ENCODE peak calls at places on chromosomes 11 and 22, in ten cellular contexts. E, F, N, T, J, U, D, Q, R and P are unnamed samples.

GRCh38 chr11:77617892-77618291 is 19.7 kb downstream of the CLNS1A start:
- DNase-seq in E (no peak), F (no peak), N (no peak), T (no peak), J (no peak), U (peak; percentile 42), D (no peak), Q (no peak), R (no peak), P (no peak)

GRCh38 chr11:104830080-104830479 is 68.2 kb downstream of the CASP12 start:
- DNase-seq in E (no peak), F (peak; percentile 69), N (no peak), T (no peak), J (peak; percentile 56), U (peak; percentile 74), D (no peak), Q (no peak), R (no peak), P (no peak)

GRCh38 chr11:13073119-13073981 is 64.2 kb downstream of the RASSF10 start:
- DNase-seq in E (no peak), F (peak; percentile 47), N (no peak), T (no peak), J (peak; percentile 80), U (peak; percentile 87), D (no peak), Q (no peak), R (no peak), P (no peak)

GRCh38 chr22:23408321-23408720 is 171.8 kb downstream of the IGLL1 start:
- DNase-seq in E (no peak), F (no peak), N (no peak), T (no peak), J (no peak), U (no peak), D (no peak), Q (no peak), R (no peak), P (no peak)

GRCh38 chr11:31160504-31161422 is 208.8 kb downstream of the DCDC1 start:
- DNase-seq in E (no peak), F (no peak), N (no peak), T (no peak), J (no peak), U (no peak), D (no peak), Q (no peak), R (no peak), P (no peak)

GRCh38 chr11:12222099-12222751 is 111.8 kb downstream of the MICAL2 start:
- DNase-seq in E (peak; percentile 74), F (no peak), N (peak; percentile 82), T (peak; percentile 68), J (peak; percentile 92), U (peak; percentile 67), D (no peak), Q (no peak), R (no peak), P (no peak)

GRCh38 chr22:38137876-38138687 is 27.6 kb upstream of the BAIAP2L2 start:
- DNase-seq in E (no peak), F (no peak), N (no peak), T (no peak), J (no peak), U (no peak), D (peak; percentile 77), Q (no peak), R (peak; percentile 37), P (no peak)

GRCh38 chr22:36274547-36274946 is 21.6 kb downstream of the APOL1 start:
- DNase-seq in E (no peak), F (no peak), N (no peak), T (no peak), J (no peak), U (no peak), D (peak; percentile 59), Q (no peak), R (no peak), P (no peak)

GRCh38 chr11:44011797-44012196 is 36.0 kb upstream of the ACCSL start:
- DNase-seq in E (no peak), F (peak; percentile 56), N (peak; percentile 7), T (no peak), J (no peak), U (peak; percentile 60), D (peak; percentile 7), Q (no peak), R (peak; percentile 53), P (no peak)

GRCh38 chr11:105130189-105130813 is 9.3 kb downstream of the CARD18 start:
- DNase-seq in E (no peak), F (no peak), N (no peak), T (no peak), J (no peak), U (no peak), D (no peak), Q (no peak), R (no peak), P (no peak)

GRCh38 chr22:37160037-37160436 is 10.3 kb upstream of the IL2RB start:
- DNase-seq in E (no peak), F (no peak), N (no peak), T (no peak), J (no peak), U (no peak), D (no peak), Q (no peak), R (no peak), P (no peak)

GRCh38 chr22:25419247-25420113 is 145.0 kb upstream of the GRK3 start:
- DNase-seq in E (no peak), F (peak; percentile 31), N (peak; percentile 42), T (peak; percentile 47), J (no peak), U (no peak), D (no peak), Q (no peak), R (no peak), P (no peak)

DNA sequence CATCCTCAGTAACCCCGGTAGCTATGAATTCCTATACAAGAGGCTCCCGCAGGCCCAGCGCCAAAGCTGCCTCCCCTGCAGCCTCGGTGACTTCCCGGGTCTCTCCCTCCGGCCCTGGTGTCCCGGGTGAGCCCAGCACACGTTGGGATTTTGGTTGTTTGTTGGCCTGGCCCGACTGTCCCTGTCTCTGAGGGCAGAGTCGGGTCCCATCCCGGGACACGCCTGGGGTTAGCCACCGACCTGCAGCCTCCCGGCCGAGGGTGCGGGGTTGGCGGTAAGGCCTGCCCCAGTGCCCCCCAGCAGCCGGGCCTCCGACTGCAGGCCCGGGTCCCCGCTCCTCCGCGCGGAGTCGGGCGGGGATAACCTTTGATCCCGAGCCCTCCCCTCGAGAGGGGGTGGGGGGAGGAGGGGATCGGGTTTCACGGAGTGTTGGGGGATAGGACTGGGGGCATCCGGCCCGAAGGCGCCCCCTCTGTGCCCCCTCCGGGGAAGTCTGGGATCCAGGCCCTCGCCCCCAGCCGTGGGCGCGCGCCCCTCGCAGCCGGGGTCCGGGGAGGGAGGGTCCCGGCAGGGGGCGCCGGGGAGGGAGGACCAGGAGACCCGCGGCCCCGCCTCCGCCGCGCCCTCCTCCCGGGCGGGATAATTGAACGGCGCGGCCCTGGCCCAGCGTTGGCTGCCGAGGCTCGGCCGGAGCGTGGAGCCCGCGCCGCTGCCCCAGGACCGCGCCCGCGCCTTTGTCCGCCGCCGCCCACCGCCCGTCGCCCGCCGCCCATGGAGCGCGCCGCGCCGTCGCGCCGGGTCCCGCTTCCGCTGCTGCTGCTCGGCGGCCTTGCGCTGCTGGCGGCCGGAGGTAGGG is at the start of gene FBLN1:
- DNase-seq in E (peak; percentile 61), F (no peak), N (no peak), T (peak; percentile 35), J (no peak), U (no peak), D (no peak), Q (no peak), R (no peak), P (no peak)
- TF ChIP-seq CTCF in E (no peak), F (peak; percentile 13), N (no peak), T (no peak), J (no peak), U (no peak), D (no peak), Q (no peak), R (peak; percentile 30), P (no peak)

GRCh38 chr11:133361689-133361994 is 170.7 kb downstream of the OPCML start:
- DNase-seq in E (no peak), F (no peak), N (no peak), T (no peak), J (no peak), U (no peak), D (no peak), Q (no peak), R (no peak), P (no peak)
- H3K4me3 ChIP-seq in E (no peak overlapping the region), F (no peak overlapping the region), N (no peak overlapping the region), T (no peak overlapping the region), J (no peak overlapping the region), U (no peak overlapping the region), D (no peak overlapping the region), Q (no peak overlapping the region), R (no peak overlapping the region), P (no peak overlapping the region)

DNA sequence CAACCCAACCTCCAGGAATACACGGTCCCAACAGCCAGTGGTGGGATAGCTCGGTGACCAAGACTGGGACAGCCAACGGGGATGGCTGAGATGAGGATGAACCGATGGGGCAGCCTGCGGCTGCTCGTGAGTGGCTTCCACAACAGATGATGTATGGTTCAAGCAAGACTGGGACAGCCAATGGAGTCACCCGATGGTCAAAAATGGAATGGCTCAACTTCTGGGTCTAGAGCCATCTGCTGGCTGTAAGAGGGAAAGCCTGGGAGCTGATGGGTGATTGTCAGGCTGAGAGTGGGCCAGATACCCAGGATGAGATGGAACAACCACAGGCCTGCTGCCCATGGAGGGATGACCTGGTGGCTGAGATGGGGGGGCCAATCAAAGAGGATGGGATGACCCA is 35.5 kb downstream of the SYT7 start:
- DNase-seq in E (no peak), F (no peak), N (no peak), T (no peak), J (no peak), U (no peak), D (no peak), Q (no peak), R (no peak), P (no peak)
- TF ChIP-seq CTCF in E (no peak), F (peak; percentile 36), N (peak; percentile 25), T (no peak), J (peak; percentile 56), U (peak; percentile 33), D (no peak), Q (no peak), R (no peak), P (peak; percentile 34)

GRCh38 chr22:43006016-43006505 is 8.9 kb downstream of the PACSIN2 start:
- DNase-seq in E (no peak), F (no peak), N (no peak), T (no peak), J (no peak), U (no peak), D (no peak), Q (no peak), R (no peak), P (no peak)

GRCh38 chr22:43006753-43007152 is 8.2 kb downstream of the PACSIN2 start:
- DNase-seq in E (no peak), F (no peak), N (no peak), T (peak; percentile 38), J (no peak), U (peak; percentile 71), D (no peak), Q (no peak), R (no peak), P (no peak)

GRCh38 chr22:43008509-43008908 is 6.4 kb downstream of the PACSIN2 start:
- DNase-seq in E (no peak), F (peak; percentile 35), N (peak; percentile 80), T (peak; percentile 84), J (no peak), U (no peak), D (peak; percentile 92), Q (no peak), R (peak; percentile 76), P (no peak)

GRCh38 chr22:43008921-43009320 is 6.0 kb downstream of the PACSIN2 start:
- DNase-seq in E (no peak), F (no peak), N (no peak), T (no peak), J (no peak), U (no peak), D (no peak), Q (no peak), R (no peak), P (no peak)

GRCh38 chr22:43007519-43008102 is 7.3 kb downstream of the PACSIN2 start:
- DNase-seq in E (no peak), F (peak; percentile 64), N (peak; percentile 85), T (peak; percentile 86), J (peak; percentile 57), U (peak; percentile 80), D (no peak), Q (no peak), R (no peak), P (no peak)
- H3K4me3 ChIP-seq in E (no peak overlapping the region), F (no peak overlapping the region), N (no peak overlapping the region), T (no peak overlapping the region), J (no peak overlapping the region), U (no peak overlapping the region), D (no peak overlapping the region), Q (no peak overlapping the region), R (no peak overlapping the region), P (no peak overlapping the region)